ENCODE peak calls at places on chromosomes 13 and 19, in five cellular contexts. H, G, I, T and U are unnamed samples.

GRCh38 chr19:38715540-38715939 is 28.7 kb downstream of the CAPN12 start:
- DNase-seq in T (no peak), H (no peak), G (no peak), I (no peak), U (no peak)

GRCh38 chr13:106177146-106177545 is 358.3 kb downstream of the EFNB2 start:
- DNase-seq in H (no peak), G (no peak), T (no peak), I (no peak), U (no peak)

GRCh38 chr19:34218818-34219164 is 35.6 kb upstream of the GARRE1 start:
- DNase-seq in H (no peak), G (no peak), T (no peak), I (no peak), U (no peak)

GRCh38 chr13:111210488-111210887 is 95.4 kb downstream of the ARHGEF7 start:
- DNase-seq in G (no peak), H (no peak), I (peak), T (no peak), U (no peak)

GRCh38 chr19:5960005-5961001 is 17.6 kb downstream of the RANBP3 start:
- DNase-seq in I (no peak), H (no peak), T (no peak), G (no peak), U (no peak)

GRCh38 chr13:96817336-96817941 is 176.8 kb downstream of the OXGR1 start:
- DNase-seq in T (no peak), G (no peak), I (peak), H (no peak), U (no peak)

GRCh38 chr19:5648464-5648863 is 25.6 kb downstream of the SAFB start:
- DNase-seq in H (no peak), G (no peak), T (no peak), I (no peak), U (no peak)

GRCh38 chr13:108705031-108705430 is 75.6 kb downstream of the MYO16 start:
- DNase-seq in G (no peak), I (no peak), T (no peak), H (no peak), U (no peak)

GRCh38 chr13:84844473-84844872 is 954.7 kb downstream of the SLITRK6 start:
- DNase-seq in G (no peak), H (no peak), T (no peak), I (peak), U (no peak)

GRCh38 chr13:41767801-41768200 is 193.1 kb downstream of the VWA8 start:
- DNase-seq in I (peak), G (no peak), T (no peak), H (no peak), U (no peak)

GRCh38 chr19:6402834-6403608 is 10.1 kb upstream of the GTF2F1 start:
- DNase-seq in I (peak), G (no peak), T (no peak), H (no peak), U (no peak)

GRCh38 chr19:13764821-13765394 is 586 bp downstream of the MRI1 start:
- DNase-seq in I (no peak), T (peak), G (peak), H (peak), U (peak)

GRCh38 chr19:39837978-39838377 is 4.0 kb upstream of the DYRK1B start:
- DNase-seq in I (no peak), T (no peak), H (no peak), G (no peak), U (no peak)

GRCh38 chr13:40446365-40446764 is 220.1 kb downstream of the FOXO1 start:
- DNase-seq in I (peak), T (no peak), H (no peak), G (no peak), U (no peak)

GRCh38 chr13:100951031-100951430 is 276.4 kb upstream of the TMTC4 start:
- DNase-seq in H (no peak), G (no peak), I (no peak), T (no peak), U (no peak)

GRCh38 chr13:43003010-43003409 is 11.0 kb upstream of the EPSTI1 start:
- DNase-seq in G (no peak), H (no peak), T (no peak), I (no peak), U (no peak)

GRCh38 chr19:33290082-33290815 is 12.1 kb downstream of the CEBPA start:
- DNase-seq in T (no peak), I (no peak), G (no peak), H (no peak), U (no peak)

GRCh38 chr13:19927117-19927734 is 31.3 kb upstream of the ZMYM2 start:
- DNase-seq in G (no peak), I (peak), T (no peak), H (no peak), U (no peak)

GRCh38 chr19:43700368-43701015 is 15.4 kb upstream of the IRGC start:
- DNase-seq in I (peak), G (no peak), T (peak), H (no peak), U (no peak)

GRCh38 chr13:94427313-94427712 is 52.2 kb downstream of the DCT start:
- DNase-seq in G (no peak), T (no peak), I (no peak), H (no peak), U (no peak)

GRCh38 chr13:74115138-74115537 is 19.1 kb downstream of the KLF12 start:
- DNase-seq in T (no peak), I (peak), G (no peak), H (no peak), U (no peak)

GRCh38 chr19:17202249-17202648 is 12.9 kb upstream of the USE1 start:
- DNase-seq in G (no peak), I (no peak), T (no peak), H (no peak), U (no peak)